ENCODE peak calls at places on chromosomes 3 and 15, in ten cellular contexts. One of them, this sample, is unnamed.

GRCh38 chr3:174949523-174949922 is 90.4 kb downstream of the NAALADL2 start:
- DNase-seq in body of pancreas: no peak
- DNase-seq in CD8-positive, alpha-beta T cell: no peak
- DNase-seq in tibial artery: no peak
- DNase-seq in BJ: peak; percentile 90
- DNase-seq in breast epithelium: no peak
- DNase-seq in brain microvascular endothelial cell: peak; percentile 95
- DNase-seq in cardiac muscle cell: peak; percentile 90
- DNase-seq in cardiac fibroblast: peak; percentile 97
- DNase-seq in stomach: no peak
- DNase-seq in this sample: no peak

GRCh38 chr3:156764761-156765160 is 61.4 kb upstream of the LEKR1 start:
- DNase-seq in body of pancreas: no peak
- DNase-seq in CD8-positive, alpha-beta T cell: no peak
- DNase-seq in tibial artery: no peak
- DNase-seq in BJ: no peak
- DNase-seq in breast epithelium: no peak
- DNase-seq in brain microvascular endothelial cell: peak; percentile 52
- DNase-seq in cardiac muscle cell: no peak
- DNase-seq in cardiac fibroblast: peak; percentile 55
- DNase-seq in stomach: no peak
- DNase-seq in this sample: no peak

GRCh38 chr3:53834429-53835095 is 11.7 kb downstream of the CHDH start:
- DNase-seq in body of pancreas: no peak
- DNase-seq in CD8-positive, alpha-beta T cell: no peak
- DNase-seq in tibial artery: no peak
- DNase-seq in BJ: no peak
- DNase-seq in breast epithelium: no peak
- DNase-seq in brain microvascular endothelial cell: no peak
- DNase-seq in cardiac muscle cell: no peak
- DNase-seq in cardiac fibroblast: no peak
- DNase-seq in stomach: no peak
- DNase-seq in this sample: no peak

GRCh38 chr3:68249265-68249664 is 594.9 kb upstream of the SUCLG2 start:
- DNase-seq in body of pancreas: no peak
- DNase-seq in CD8-positive, alpha-beta T cell: no peak
- DNase-seq in tibial artery: no peak
- DNase-seq in BJ: no peak
- DNase-seq in breast epithelium: no peak
- DNase-seq in brain microvascular endothelial cell: no peak
- DNase-seq in cardiac muscle cell: no peak
- DNase-seq in cardiac fibroblast: no peak
- DNase-seq in stomach: no peak
- DNase-seq in this sample: no peak

GRCh38 chr15:70357453-70357852 is 259.7 kb upstream of the TLE3 start:
- DNase-seq in body of pancreas: no peak
- DNase-seq in CD8-positive, alpha-beta T cell: no peak
- DNase-seq in tibial artery: no peak
- DNase-seq in BJ: no peak
- DNase-seq in breast epithelium: peak; percentile 15
- DNase-seq in brain microvascular endothelial cell: no peak
- DNase-seq in cardiac muscle cell: no peak
- DNase-seq in cardiac fibroblast: no peak
- DNase-seq in stomach: no peak
- DNase-seq in this sample: no peak

GRCh38 chr3:190252080-190252479 is 70.2 kb downstream of the CLDN1 start:
- DNase-seq in body of pancreas: no peak
- DNase-seq in CD8-positive, alpha-beta T cell: no peak
- DNase-seq in tibial artery: no peak
- DNase-seq in BJ: peak; percentile 31
- DNase-seq in breast epithelium: no peak
- DNase-seq in brain microvascular endothelial cell: no peak
- DNase-seq in cardiac muscle cell: peak; percentile 90
- DNase-seq in cardiac fibroblast: peak; percentile 88
- DNase-seq in stomach: no peak
- DNase-seq in this sample: no peak

GRCh38 chr3:142987080-142987700 is 14.2 kb upstream of the U2SURP start:
- DNase-seq in body of pancreas: no peak
- DNase-seq in CD8-positive, alpha-beta T cell: no peak
- DNase-seq in tibial artery: no peak
- DNase-seq in BJ: no peak
- DNase-seq in breast epithelium: no peak
- DNase-seq in brain microvascular endothelial cell: peak; percentile 10
- DNase-seq in cardiac muscle cell: peak; percentile 65
- DNase-seq in cardiac fibroblast: peak; percentile 69
- DNase-seq in stomach: no peak
- DNase-seq in this sample: peak; percentile 55

GRCh38 chr3:129610276-129610675 is 3.8 kb upstream of the PLXND1 start:
- DNase-seq in body of pancreas: no peak
- DNase-seq in CD8-positive, alpha-beta T cell: no peak
- DNase-seq in tibial artery: no peak
- DNase-seq in BJ: no peak
- DNase-seq in breast epithelium: no peak
- DNase-seq in brain microvascular endothelial cell: no peak
- DNase-seq in cardiac muscle cell: no peak
- DNase-seq in cardiac fibroblast: no peak
- DNase-seq in stomach: no peak
- DNase-seq in this sample: no peak

GRCh38 chr15:65377105-65377975 is 462 bp downstream of the IGDCC3 start:
- DNase-seq in body of pancreas: peak; percentile 37
- DNase-seq in CD8-positive, alpha-beta T cell: no peak
- DNase-seq in tibial artery: no peak
- DNase-seq in BJ: no peak
- DNase-seq in breast epithelium: no peak
- DNase-seq in brain microvascular endothelial cell: no peak
- DNase-seq in cardiac muscle cell: peak; percentile 48
- DNase-seq in cardiac fibroblast: peak; percentile 36
- DNase-seq in stomach: no peak
- DNase-seq in this sample: no peak

GRCh38 chr15:65375871-65376552 is 1.8 kb downstream of the IGDCC3 start:
- DNase-seq in body of pancreas: no peak
- DNase-seq in CD8-positive, alpha-beta T cell: no peak
- DNase-seq in tibial artery: no peak
- DNase-seq in BJ: no peak
- DNase-seq in breast epithelium: no peak
- DNase-seq in brain microvascular endothelial cell: no peak
- DNase-seq in cardiac muscle cell: no peak
- DNase-seq in cardiac fibroblast: no peak
- DNase-seq in stomach: no peak
- DNase-seq in this sample: no peak

GRCh38 chr15:65376767-65377104 is 1.1 kb downstream of the IGDCC3 start:
- DNase-seq in body of pancreas: peak; percentile 15
- DNase-seq in CD8-positive, alpha-beta T cell: no peak
- DNase-seq in tibial artery: no peak
- DNase-seq in BJ: no peak
- DNase-seq in breast epithelium: no peak
- DNase-seq in brain microvascular endothelial cell: no peak
- DNase-seq in cardiac muscle cell: peak; percentile 22
- DNase-seq in cardiac fibroblast: no peak
- DNase-seq in stomach: no peak
- DNase-seq in this sample: no peak

GRCh38 chr15:65379986-65380385 is 2.2 kb upstream of the IGDCC3 start:
- DNase-seq in body of pancreas: no peak
- DNase-seq in CD8-positive, alpha-beta T cell: no peak
- DNase-seq in tibial artery: no peak
- DNase-seq in BJ: no peak
- DNase-seq in breast epithelium: no peak
- DNase-seq in brain microvascular endothelial cell: no peak
- DNase-seq in cardiac muscle cell: no peak
- DNase-seq in cardiac fibroblast: no peak
- DNase-seq in stomach: no peak
- DNase-seq in this sample: no peak

DNA sequence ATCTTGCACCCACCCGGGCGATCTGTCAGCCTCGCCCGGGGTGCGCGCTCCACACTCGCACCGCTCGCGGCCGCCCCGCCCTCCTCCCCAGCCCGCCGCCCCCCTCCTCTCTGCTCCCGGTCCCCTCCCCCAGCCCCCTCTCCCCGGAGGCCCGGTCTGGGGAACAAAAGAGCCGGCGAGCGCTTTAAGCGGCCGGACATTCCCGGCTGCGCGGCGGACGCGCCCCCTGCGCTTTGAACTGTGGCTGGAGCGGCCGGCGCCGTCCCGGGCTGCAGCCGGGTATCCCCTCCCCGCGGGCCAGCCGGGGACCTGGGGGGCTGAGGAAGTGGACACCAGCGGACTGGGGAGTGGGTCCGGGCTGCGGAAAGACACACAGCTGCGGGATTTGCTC is at the start of gene IGDCC3:
- DNase-seq in body of pancreas: peak; percentile 7
- DNase-seq in CD8-positive, alpha-beta T cell: no peak
- DNase-seq in tibial artery: no peak
- DNase-seq in BJ: no peak
- DNase-seq in breast epithelium: no peak
- DNase-seq in brain microvascular endothelial cell: no peak
- DNase-seq in cardiac muscle cell: peak; percentile 30
- DNase-seq in cardiac fibroblast: peak; percentile 21
- DNase-seq in stomach: no peak
- DNase-seq in this sample: no peak
- H3K4me3 ChIP-seq in body of pancreas: no peak within 1 kb of the TSS
- H3K4me3 ChIP-seq in CD8-positive, alpha-beta T cell: peak within 1 kb of the TSS; percentile 37
- H3K4me3 ChIP-seq in tibial artery: peak within 1 kb of the TSS; percentile 58
- H3K4me3 ChIP-seq in BJ: peak within 1 kb of the TSS; percentile 28
- H3K4me3 ChIP-seq in breast epithelium: peak within 1 kb of the TSS; percentile 53
- H3K4me3 ChIP-seq in brain microvascular endothelial cell: peak within 1 kb of the TSS; percentile 49
- H3K4me3 ChIP-seq in cardiac muscle cell: peak within 1 kb of the TSS; percentile 91
- H3K4me3 ChIP-seq in cardiac fibroblast: peak within 1 kb of the TSS; percentile 36
- H3K4me3 ChIP-seq in stomach: peak within 1 kb of the TSS; percentile 78
- H3K4me3 ChIP-seq in this sample: no peak within 1 kb of the TSS

DNA sequence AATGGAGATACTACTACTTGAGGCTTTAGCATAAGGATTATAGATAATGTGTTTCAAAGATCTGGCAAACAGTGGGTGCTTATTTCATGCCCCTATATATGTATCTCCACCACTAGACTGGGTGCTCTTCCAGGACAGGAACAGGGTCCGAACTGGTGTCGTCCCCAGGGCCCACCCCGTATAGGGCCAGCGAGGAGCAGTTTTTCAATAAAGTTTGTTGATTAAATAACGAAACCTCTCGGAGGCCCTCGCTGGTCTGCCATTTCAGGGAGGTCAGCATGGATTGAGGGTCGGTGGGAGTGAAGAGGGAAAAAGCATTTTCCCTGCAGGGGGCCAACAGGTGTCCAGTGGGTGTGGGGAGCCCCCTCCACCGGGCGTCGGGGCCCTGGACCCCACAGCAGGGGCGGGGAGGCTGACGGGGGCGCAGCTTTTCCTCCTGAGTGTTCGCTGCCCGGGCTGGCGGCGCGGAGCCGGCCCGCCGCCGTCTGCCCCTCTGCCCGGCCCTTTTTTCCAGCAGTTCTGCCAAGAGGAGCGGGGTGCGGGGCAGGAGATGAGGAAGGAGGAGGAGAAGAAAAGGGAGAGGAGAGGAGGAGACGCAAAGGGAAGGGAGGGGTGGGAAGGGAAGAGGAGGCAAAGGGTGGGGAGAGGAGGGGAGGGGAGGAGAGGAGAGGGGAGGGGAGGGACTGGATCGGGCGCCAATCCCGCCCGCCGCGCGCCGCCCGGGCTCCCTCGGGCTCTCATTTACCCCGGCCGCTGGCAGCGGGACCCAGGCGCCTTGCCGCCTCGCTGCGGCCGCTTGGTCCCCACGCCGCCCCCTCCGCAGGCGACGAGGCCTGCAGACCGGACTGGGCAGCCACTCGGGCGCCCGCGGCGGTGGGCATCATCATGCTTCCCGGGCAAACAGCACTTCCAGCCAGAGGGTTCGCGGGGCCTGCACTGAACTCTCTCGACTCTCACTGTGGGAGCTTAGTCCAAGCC is 66.3 kb downstream of the ISG20 start:
- DNase-seq in body of pancreas: peak; percentile 30
- DNase-seq in CD8-positive, alpha-beta T cell: no peak
- DNase-seq in tibial artery: peak; percentile 65
- DNase-seq in BJ: no peak
- DNase-seq in breast epithelium: no peak
- DNase-seq in brain microvascular endothelial cell: no peak
- DNase-seq in cardiac muscle cell: peak; percentile 78
- DNase-seq in cardiac fibroblast: peak; percentile 13
- DNase-seq in stomach: peak; percentile 41
- DNase-seq in this sample: no peak
- H3K4me3 ChIP-seq in body of pancreas: no peak overlapping the region
- H3K4me3 ChIP-seq in CD8-positive, alpha-beta T cell: peak overlapping the region; percentile 33
- H3K4me3 ChIP-seq in tibial artery: peak overlapping the region; percentile 64
- H3K4me3 ChIP-seq in BJ: peak overlapping the region; percentile 38
- H3K4me3 ChIP-seq in breast epithelium: peak overlapping the region; percentile 47
- H3K4me3 ChIP-seq in brain microvascular endothelial cell: peak overlapping the region; percentile 50
- H3K4me3 ChIP-seq in cardiac muscle cell: peak overlapping the region; percentile 27
- H3K4me3 ChIP-seq in cardiac fibroblast: peak overlapping the region; percentile 22
- H3K4me3 ChIP-seq in stomach: peak overlapping the region; percentile 54
- H3K4me3 ChIP-seq in this sample: no peak overlapping the region

DNA sequence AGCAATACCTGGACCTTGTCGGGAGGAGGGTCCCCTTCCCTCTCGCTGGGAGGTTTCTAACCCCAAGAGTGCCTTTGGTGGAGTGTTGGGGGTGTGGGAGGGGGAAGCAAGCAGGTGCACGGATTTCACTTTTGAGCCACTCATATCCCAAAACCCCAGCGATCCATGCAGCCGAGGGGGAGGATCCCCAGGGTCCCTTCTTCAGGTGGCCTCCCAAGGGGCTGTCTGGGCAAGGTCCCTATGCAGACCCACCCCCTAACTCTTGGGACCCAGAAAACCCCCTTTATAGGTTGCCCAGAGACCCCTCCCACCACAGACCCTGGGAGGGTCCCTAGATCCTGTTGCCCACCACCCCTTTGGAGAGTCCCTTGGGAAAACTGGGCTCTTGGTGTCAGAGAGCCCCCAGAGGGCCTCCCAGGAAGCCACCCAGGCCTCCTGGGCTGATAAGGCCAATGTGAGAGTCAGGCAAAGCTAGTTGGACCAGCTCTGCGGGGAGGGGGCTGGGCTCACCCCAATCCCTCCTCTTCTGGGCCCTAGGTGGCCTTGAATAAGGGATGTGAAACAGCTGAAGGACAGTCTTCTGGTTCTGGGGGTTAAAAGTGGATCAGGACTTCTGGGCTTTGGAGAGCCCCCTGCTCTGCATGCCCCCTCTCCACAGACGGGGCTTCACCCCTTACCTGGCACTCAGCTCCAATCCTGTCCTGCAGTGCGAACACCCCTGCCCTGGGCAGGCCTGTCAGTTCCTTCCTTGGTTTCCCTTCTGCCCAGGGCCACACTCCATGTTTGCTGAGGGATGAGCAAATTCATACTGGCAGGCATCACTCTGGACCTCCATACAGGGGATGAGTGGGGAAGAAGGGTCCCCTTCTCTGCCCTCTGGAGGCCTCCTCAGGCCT is 932 bp upstream of the PLCD1 start:
- DNase-seq in body of pancreas: peak; percentile 50
- DNase-seq in CD8-positive, alpha-beta T cell: no peak
- DNase-seq in tibial artery: no peak
- DNase-seq in BJ: no peak
- DNase-seq in breast epithelium: no peak
- DNase-seq in brain microvascular endothelial cell: no peak
- DNase-seq in cardiac muscle cell: no peak
- DNase-seq in cardiac fibroblast: no peak
- DNase-seq in stomach: no peak
- DNase-seq in this sample: no peak
- H3K4me3 ChIP-seq in body of pancreas: no peak overlapping the region
- H3K4me3 ChIP-seq in CD8-positive, alpha-beta T cell: peak overlapping the region; percentile 44
- H3K4me3 ChIP-seq in tibial artery: peak overlapping the region; percentile 98
- H3K4me3 ChIP-seq in BJ: peak overlapping the region; percentile 63
- H3K4me3 ChIP-seq in breast epithelium: peak overlapping the region; percentile 60
- H3K4me3 ChIP-seq in brain microvascular endothelial cell: peak overlapping the region; percentile 61
- H3K4me3 ChIP-seq in cardiac muscle cell: peak overlapping the region; percentile 46
- H3K4me3 ChIP-seq in cardiac fibroblast: peak overlapping the region; percentile 62
- H3K4me3 ChIP-seq in stomach: peak overlapping the region; percentile 68
- H3K4me3 ChIP-seq in this sample: no peak overlapping the region

DNA sequence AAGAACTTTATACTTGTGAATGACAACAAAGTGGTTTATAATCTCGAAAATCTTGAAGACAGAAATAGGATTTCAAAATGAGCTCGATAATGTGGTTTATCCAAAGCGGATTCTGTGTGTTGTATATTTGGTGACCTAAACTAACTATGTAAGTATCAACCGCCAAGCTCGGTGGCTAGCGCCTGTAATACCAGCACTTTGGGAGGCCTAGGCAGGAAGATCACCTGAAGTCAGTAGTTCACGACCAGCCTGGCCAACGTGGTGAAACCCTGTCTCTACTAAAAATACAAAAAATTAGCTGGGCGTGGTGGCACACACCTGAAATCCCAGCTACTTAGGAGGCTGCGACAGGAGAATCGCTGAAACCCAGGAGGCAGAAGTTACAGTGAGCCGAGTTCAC is 2.2 kb downstream of the ATP13A3 start:
- DNase-seq in body of pancreas: no peak
- DNase-seq in CD8-positive, alpha-beta T cell: no peak
- DNase-seq in tibial artery: no peak
- DNase-seq in BJ: no peak
- DNase-seq in breast epithelium: no peak
- DNase-seq in brain microvascular endothelial cell: no peak
- DNase-seq in cardiac muscle cell: no peak
- DNase-seq in cardiac fibroblast: no peak
- DNase-seq in stomach: no peak
- DNase-seq in this sample: no peak
- H3K4me3 ChIP-seq in body of pancreas: no peak overlapping the region
- H3K4me3 ChIP-seq in CD8-positive, alpha-beta T cell: no peak overlapping the region
- H3K4me3 ChIP-seq in tibial artery: peak overlapping the region; percentile 85
- H3K4me3 ChIP-seq in BJ: peak overlapping the region; percentile 61
- H3K4me3 ChIP-seq in breast epithelium: no peak overlapping the region
- H3K4me3 ChIP-seq in brain microvascular endothelial cell: no peak overlapping the region
- H3K4me3 ChIP-seq in cardiac muscle cell: peak overlapping the region; percentile 84
- H3K4me3 ChIP-seq in cardiac fibroblast: peak overlapping the region; percentile 69
- H3K4me3 ChIP-seq in stomach: peak overlapping the region; percentile 64
- H3K4me3 ChIP-seq in this sample: no peak overlapping the region

This sample was measured in Jurkat, Clone E6-1.